ENCODE peak calls at places on chromosomes 16 and 17, in nine cellular contexts. I, M, C, J, S, V, G, W and T are unnamed samples.

GRCh38 chr17:44919885-44920564 is 4.7 kb upstream of the GFAP start:
- DNase-seq in V (peak; percentile 70), G (peak; percentile 65), C (peak; percentile 74), J (no peak), W (peak; percentile 25), M (peak; percentile 78), I (peak; percentile 43), S (peak; percentile 54), T (peak; percentile 88)

GRCh38 chr17:39001703-39002637 is 34.8 kb upstream of the FBXO47 start:
- DNase-seq in V (peak; percentile 87), J (peak; percentile 45), M (peak; percentile 80), S (peak; percentile 25), W (no peak), C (peak; percentile 60), G (no peak), I (no peak), T (no peak)

GRCh38 chr16:64132686-64133085 is 989.2 kb downstream of the CDH11 start:
- DNase-seq in G (no peak), S (no peak), I (no peak), M (no peak), V (no peak), C (no peak), J (no peak), W (no peak), T (no peak)

GRCh38 chr17:41733348-41734138 is 900 bp downstream of the HAP1 start:
- DNase-seq in C (no peak), I (no peak), V (no peak), G (no peak), S (no peak), M (no peak), W (no peak), J (no peak), T (no peak)

GRCh38 chr17:50274142-50274944 is at the start of gene TMEM92:
- DNase-seq in C (peak; percentile 91), G (peak; percentile 62), J (no peak), W (no peak), M (peak; percentile 65), S (no peak), V (no peak), I (no peak), T (no peak)

GRCh38 chr17:8518346-8518745 is 82.7 kb downstream of the NDEL1 start:
- DNase-seq in C (no peak), S (no peak), V (no peak), I (no peak), W (no peak), J (no peak), G (no peak), M (no peak), T (no peak)

GRCh38 chr16:54545890-54546476 is 259.4 kb upstream of the IRX3 start:
- DNase-seq in C (no peak), I (no peak), W (no peak), G (no peak), J (no peak), V (no peak), S (no peak), M (no peak), T (no peak)

GRCh38 chr16:17301593-17302135 is 169.1 kb downstream of the XYLT1 start:
- DNase-seq in M (no peak), C (peak; percentile 50), V (no peak), J (no peak), I (no peak), S (no peak), W (no peak), G (no peak), T (no peak)

GRCh38 chr17:76219670-76220383 is 20.5 kb downstream of the RNF157 start:
- DNase-seq in J (no peak), G (no peak), C (no peak), W (no peak), M (no peak), V (no peak), I (no peak), S (no peak), T (no peak)

GRCh38 chr16:67170948-67171649 is 761 bp downstream of the NOL3 start:
- DNase-seq in I (no peak), J (no peak), M (no peak), W (no peak), S (no peak), C (peak; percentile 32), G (no peak), V (peak; percentile 33), T (no peak)

GRCh38 chr16:72050769-72051464 is 3.4 kb upstream of the HP start:
- DNase-seq in J (no peak), W (no peak), V (peak; percentile 29), I (no peak), M (no peak), S (no peak), G (no peak), C (no peak), T (no peak)

GRCh38 chr16:77402672-77403071 is 32.2 kb downstream of the ADAMTS18 start:
- DNase-seq in S (no peak), G (no peak), C (no peak), J (no peak), I (no peak), V (no peak), W (no peak), M (no peak), T (no peak)

GRCh38 chr17:51820252-51820651 is 338.3 kb downstream of the CA10 start:
- DNase-seq in I (no peak), C (no peak), S (no peak), W (no peak), M (no peak), J (no peak), V (no peak), G (no peak), T (no peak)

GRCh38 chr16:1707193-1707790 is 1.3 kb downstream of the MAPK8IP3 start:
- DNase-seq in G (no peak), C (no peak), I (no peak), W (no peak), S (no peak), M (no peak), J (no peak), V (peak; percentile 55), T (no peak)

GRCh38 chr17:51006601-51007000 is 114.1 kb downstream of the SPAG9 start:
- DNase-seq in V (peak; percentile 88), M (no peak), J (no peak), W (no peak), C (no peak), G (no peak), S (no peak), I (no peak), T (no peak)

GRCh38 chr16:57039148-57039812 is 49.9 kb downstream of the NLRC5 start:
- DNase-seq in S (no peak), W (no peak), M (no peak), J (no peak), I (no peak), G (no peak), C (no peak), V (peak; percentile 87), T (no peak)

GRCh38 chr16:82323171-82323570 is 153.1 kb upstream of the MPHOSPH6 start:
- DNase-seq in M (no peak), V (no peak), I (no peak), W (no peak), S (no peak), G (no peak), J (no peak), C (no peak), T (no peak)

GRCh38 chr16:27025581-27025980 is 41.1 kb upstream of the C16orf82 start:
- DNase-seq in I (no peak), S (no peak), C (no peak), W (no peak), J (no peak), M (no peak), G (peak; percentile 6), V (no peak), T (no peak)

GRCh38 chr16:81175325-81175891 is 63.1 kb upstream of the BCO1 start:
- DNase-seq in J (peak; percentile 19), I (no peak), G (no peak), S (no peak), W (no peak), C (no peak), M (no peak), V (peak; percentile 70), T (no peak)

GRCh38 chr16:79386299-79386698 is 214.2 kb downstream of the MAF start:
- DNase-seq in J (no peak), S (no peak), I (no peak), V (no peak), G (no peak), W (no peak), C (no peak), M (no peak), T (no peak)

GRCh38 chr17:36602924-36603384 is 1.6 kb downstream of the MRM1 start:
- DNase-seq in J (no peak), M (peak; percentile 65), I (peak; percentile 45), G (peak; percentile 58), W (no peak), S (no peak), V (peak; percentile 62), C (peak; percentile 73), T (no peak)

GRCh38 chr16:66481943-66482390 is 54.9 kb downstream of the BEAN1 start:
- DNase-seq in W (no peak), I (no peak), C (no peak), M (no peak), V (no peak), S (no peak), G (no peak), J (no peak), T (peak; percentile 33)

GRCh38 chr17:34378664-34379101 is 15.7 kb upstream of the CCL1 start:
- DNase-seq in I (no peak), G (no peak), S (no peak), C (no peak), V (no peak), J (no peak), W (no peak), M (no peak), T (no peak)
- TF ChIP-seq CTCF in I (no peak), G (no peak), S (no peak), C (no peak), V (no peak), J (no peak), W (no peak), M (no peak), T (no peak)

GRCh38 chr16:89727406-89728120 is 6.2 kb downstream of the ZNF276 start:
- DNase-seq in G (no peak), J (no peak), I (no peak), M (no peak), V (no peak), C (no peak), W (no peak), S (no peak), T (no peak)
- H3K27ac ChIP-seq in G (no peak overlapping the region), J (no peak overlapping the region), I (peak overlapping the region; percentile 14), M (no peak overlapping the region), V (no peak overlapping the region), C (no peak overlapping the region), W (no peak overlapping the region), S (no peak overlapping the region), T (peak overlapping the region; percentile 45)

DNA sequence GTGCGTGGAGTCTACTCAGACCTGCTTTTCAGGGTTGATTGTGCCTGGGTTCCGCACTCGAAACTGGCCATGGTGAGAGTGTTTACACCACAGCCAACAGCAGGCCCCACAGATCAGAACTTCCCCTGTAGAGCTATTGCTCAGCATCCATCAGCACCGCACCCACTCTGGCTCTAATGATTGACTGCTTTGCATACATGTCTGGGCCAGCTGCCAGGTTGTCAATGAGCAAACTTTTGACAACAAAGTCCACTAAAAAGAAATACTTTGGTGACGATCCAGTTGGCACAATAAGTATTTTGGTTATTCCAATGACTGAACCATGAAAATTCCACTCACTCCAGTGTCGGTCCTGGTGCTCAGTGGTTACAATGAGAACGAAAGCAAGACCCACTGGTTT is 190.7 kb downstream of the FOXL1 start:
- DNase-seq in C (no peak), V (peak; percentile 76), G (no peak), M (no peak), S (no peak), I (no peak), W (no peak), J (no peak), T (no peak)
- H3K27me3 ChIP-seq in C (no peaks in the 10 kb centered on the region), V (peaks cover 7% of the 10 kb centered on the region), G (peaks cover 38% of the 10 kb centered on the region), M (no peaks in the 10 kb centered on the region), S (no peaks in the 10 kb centered on the region), I (no peaks in the 10 kb centered on the region), W (no peaks in the 10 kb centered on the region), J (peaks cover 20% of the 10 kb centered on the region), T (peaks cover 75% of the 10 kb centered on the region)

GRCh38 chr17:6394055-6394454 is 40.9 kb downstream of the AIPL1 start:
- DNase-seq in G (no peak), J (no peak), I (no peak), V (no peak), S (no peak), M (no peak), C (no peak), W (no peak), T (no peak)
- TF ChIP-seq CTCF in G (no peak), J (no peak), I (no peak), V (no peak), S (no peak), M (no peak), C (no peak), W (no peak), T (no peak)